ENCODE peak calls at places on chromosomes 6 and 20, in seven cellular contexts. K, N, W, C, U, X and V are unnamed samples.
A peak's percentile ranks its signal among the peaks of the same experiment; 100 is the strongest.

GRCh38 chr6:136524936-136525413 is 25.2 kb downstream of the MAP7 start:
- DNase-seq in N (no peak), C (no peak), U (no peak), X (no peak), W (no peak), K (no peak), V (no peak)

GRCh38 chr6:169863149-169863525 is 111.7 kb downstream of the ERMARD start:
- DNase-seq in N (no peak), C (no peak), X (no peak), K (no peak), U (no peak), W (no peak), V (no peak)

GRCh38 chr20:33918662-33919061 is 75.0 kb upstream of the RALY start:
- DNase-seq in W (no peak), K (no peak), C (no peak), U (no peak), N (no peak), X (no peak), V (no peak)

GRCh38 chr20:50388733-50389436 is 121.3 kb upstream of the PTPN1 start:
- DNase-seq in X (no peak), N (no peak), C (no peak), W (no peak), U (no peak), K (no peak), V (no peak)

GRCh38 chr20:16574656-16575355 is 1.6 kb upstream of the KIF16B start:
- DNase-seq in K (peak; percentile 75), N (peak; percentile 80), U (peak; percentile 93), C (peak; percentile 89), X (peak; percentile 88), W (peak; percentile 18), V (peak; percentile 86)

GRCh38 chr6:85404497-85405174 is 45.2 kb upstream of the NT5E start:
- DNase-seq in W (no peak), U (no peak), X (peak; percentile 70), C (no peak), K (peak; percentile 97), N (no peak), V (no peak)

GRCh38 chr6:41657131-41658094 is 19.1 kb downstream of the MDFI start:
- DNase-seq in X (no peak), K (no peak), W (no peak), N (no peak), U (no peak), C (no peak), V (no peak)

GRCh38 chr6:131911951-131912350 is 39.2 kb downstream of the CCN2 start:
- DNase-seq in U (no peak), X (no peak), N (no peak), W (no peak), K (no peak), C (no peak), V (no peak)

GRCh38 chr20:58433759-58434158 is 44.7 kb downstream of the VAPB start:
- DNase-seq in W (no peak), K (peak; percentile 85), U (no peak), X (no peak), N (no peak), C (no peak), V (no peak)

GRCh38 chr6:150891886-150892485 is 26.5 kb downstream of the MTHFD1L start:
- DNase-seq in K (peak; percentile 73), N (peak; percentile 50), U (peak; percentile 83), C (peak; percentile 27), X (peak; percentile 72), W (peak; percentile 55), V (peak; percentile 68)